ENCODE peak calls at places on chromosomes 16 and 17, in eight cellular contexts. One of them, this sample, is unnamed.

GRCh38 chr17:77830816-77831490 is 127.5 kb upstream of the TNRC6C start:
- DNase-seq in right lobe of liver: peak
- DNase-seq in CD4-positive, alpha-beta memory T cell: no peak
- DNase-seq in kidney: no peak
- DNase-seq in CD8-positive, alpha-beta T cell: no peak
- DNase-seq in HCT116: no peak
- DNase-seq in GM23248: no peak
- DNase-seq in neuronal stem cell: no peak
- DNase-seq in this sample: no peak

GRCh38 chr16:58615280-58615679 is 14.3 kb downstream of the CNOT1 start:
- DNase-seq in right lobe of liver: no peak
- DNase-seq in CD4-positive, alpha-beta memory T cell: no peak
- DNase-seq in kidney: no peak
- DNase-seq in CD8-positive, alpha-beta T cell: no peak
- DNase-seq in HCT116: no peak
- DNase-seq in GM23248: peak
- DNase-seq in neuronal stem cell: no peak
- DNase-seq in this sample: no peak

GRCh38 chr17:38421871-38422819 is 6.1 kb upstream of the ARHGAP23 start:
- DNase-seq in right lobe of liver: no peak
- DNase-seq in CD4-positive, alpha-beta memory T cell: no peak
- DNase-seq in kidney: no peak
- DNase-seq in CD8-positive, alpha-beta T cell: no peak
- DNase-seq in HCT116: no peak
- DNase-seq in GM23248: peak
- DNase-seq in neuronal stem cell: no peak
- DNase-seq in this sample: no peak

GRCh38 chr16:57316390-57317017 is 32.0 kb upstream of the PLLP start:
- DNase-seq in right lobe of liver: no peak
- DNase-seq in CD4-positive, alpha-beta memory T cell: no peak
- DNase-seq in kidney: no peak
- DNase-seq in CD8-positive, alpha-beta T cell: no peak
- DNase-seq in HCT116: peak
- DNase-seq in GM23248: peak
- DNase-seq in neuronal stem cell: no peak
- DNase-seq in this sample: no peak

GRCh38 chr16:47611042-47611441 is 149.9 kb downstream of the PHKB start:
- DNase-seq in right lobe of liver: no peak
- DNase-seq in CD4-positive, alpha-beta memory T cell: no peak
- DNase-seq in kidney: no peak
- DNase-seq in CD8-positive, alpha-beta T cell: no peak
- DNase-seq in HCT116: no peak
- DNase-seq in GM23248: no peak
- DNase-seq in neuronal stem cell: no peak
- DNase-seq in this sample: no peak

GRCh38 chr16:57540906-57541753 is 1.3 kb upstream of the ADGRG5 start:
- DNase-seq in right lobe of liver: peak
- DNase-seq in CD4-positive, alpha-beta memory T cell: no peak
- DNase-seq in kidney: peak
- DNase-seq in CD8-positive, alpha-beta T cell: no peak
- DNase-seq in HCT116: no peak
- DNase-seq in GM23248: no peak
- DNase-seq in neuronal stem cell: no peak
- DNase-seq in this sample: no peak

GRCh38 chr16:22284637-22285515 is 12.3 kb upstream of the POLR3E start:
- DNase-seq in right lobe of liver: no peak
- DNase-seq in CD4-positive, alpha-beta memory T cell: no peak
- DNase-seq in kidney: peak
- DNase-seq in CD8-positive, alpha-beta T cell: no peak
- DNase-seq in HCT116: no peak
- DNase-seq in GM23248: peak
- DNase-seq in neuronal stem cell: no peak
- DNase-seq in this sample: no peak

GRCh38 chr16:20760346-20760745 is 3.5 kb upstream of the ACSM3 start:
- DNase-seq in right lobe of liver: no peak
- DNase-seq in CD4-positive, alpha-beta memory T cell: no peak
- DNase-seq in kidney: no peak
- DNase-seq in CD8-positive, alpha-beta T cell: no peak
- DNase-seq in HCT116: no peak
- DNase-seq in GM23248: no peak
- DNase-seq in neuronal stem cell: no peak
- DNase-seq in this sample: no peak

GRCh38 chr16:71311553-71312158 is 22.5 kb upstream of the CMTR2 start:
- DNase-seq in right lobe of liver: no peak
- DNase-seq in CD4-positive, alpha-beta memory T cell: no peak
- DNase-seq in kidney: no peak
- DNase-seq in CD8-positive, alpha-beta T cell: no peak
- DNase-seq in HCT116: no peak
- DNase-seq in GM23248: peak
- DNase-seq in neuronal stem cell: peak
- DNase-seq in this sample: peak

GRCh38 chr16:89983550-89983949 is 35.0 kb downstream of the DEF8 start:
- DNase-seq in right lobe of liver: no peak
- DNase-seq in CD4-positive, alpha-beta memory T cell: no peak
- DNase-seq in kidney: no peak
- DNase-seq in CD8-positive, alpha-beta T cell: no peak
- DNase-seq in HCT116: no peak
- DNase-seq in GM23248: no peak
- DNase-seq in neuronal stem cell: no peak
- DNase-seq in this sample: no peak

GRCh38 chr17:42883802-42884553 is 16.6 kb upstream of the G6PC1 start:
- DNase-seq in right lobe of liver: no peak
- DNase-seq in CD4-positive, alpha-beta memory T cell: no peak
- DNase-seq in kidney: peak
- DNase-seq in CD8-positive, alpha-beta T cell: no peak
- DNase-seq in HCT116: no peak
- DNase-seq in GM23248: no peak
- DNase-seq in neuronal stem cell: no peak
- DNase-seq in this sample: no peak

GRCh38 chr16:28873543-28874201 is 4.6 kb upstream of the ATP2A1 start:
- DNase-seq in right lobe of liver: no peak
- DNase-seq in CD4-positive, alpha-beta memory T cell: no peak
- DNase-seq in kidney: no peak
- DNase-seq in CD8-positive, alpha-beta T cell: peak
- DNase-seq in HCT116: no peak
- DNase-seq in GM23248: peak
- DNase-seq in neuronal stem cell: no peak
- DNase-seq in this sample: peak

GRCh38 chr17:28384281-28385036 is 13.0 kb downstream of the SARM1 start:
- DNase-seq in right lobe of liver: peak
- DNase-seq in CD4-positive, alpha-beta memory T cell: peak
- DNase-seq in kidney: peak
- DNase-seq in CD8-positive, alpha-beta T cell: peak
- DNase-seq in HCT116: no peak
- DNase-seq in GM23248: peak
- DNase-seq in neuronal stem cell: no peak
- DNase-seq in this sample: peak

GRCh38 chr16:4193920-4194319 is 48.0 kb downstream of the SRL start:
- DNase-seq in right lobe of liver: peak
- DNase-seq in CD4-positive, alpha-beta memory T cell: no peak
- DNase-seq in kidney: no peak
- DNase-seq in CD8-positive, alpha-beta T cell: no peak
- DNase-seq in HCT116: no peak
- DNase-seq in GM23248: no peak
- DNase-seq in neuronal stem cell: no peak
- DNase-seq in this sample: no peak

DNA sequence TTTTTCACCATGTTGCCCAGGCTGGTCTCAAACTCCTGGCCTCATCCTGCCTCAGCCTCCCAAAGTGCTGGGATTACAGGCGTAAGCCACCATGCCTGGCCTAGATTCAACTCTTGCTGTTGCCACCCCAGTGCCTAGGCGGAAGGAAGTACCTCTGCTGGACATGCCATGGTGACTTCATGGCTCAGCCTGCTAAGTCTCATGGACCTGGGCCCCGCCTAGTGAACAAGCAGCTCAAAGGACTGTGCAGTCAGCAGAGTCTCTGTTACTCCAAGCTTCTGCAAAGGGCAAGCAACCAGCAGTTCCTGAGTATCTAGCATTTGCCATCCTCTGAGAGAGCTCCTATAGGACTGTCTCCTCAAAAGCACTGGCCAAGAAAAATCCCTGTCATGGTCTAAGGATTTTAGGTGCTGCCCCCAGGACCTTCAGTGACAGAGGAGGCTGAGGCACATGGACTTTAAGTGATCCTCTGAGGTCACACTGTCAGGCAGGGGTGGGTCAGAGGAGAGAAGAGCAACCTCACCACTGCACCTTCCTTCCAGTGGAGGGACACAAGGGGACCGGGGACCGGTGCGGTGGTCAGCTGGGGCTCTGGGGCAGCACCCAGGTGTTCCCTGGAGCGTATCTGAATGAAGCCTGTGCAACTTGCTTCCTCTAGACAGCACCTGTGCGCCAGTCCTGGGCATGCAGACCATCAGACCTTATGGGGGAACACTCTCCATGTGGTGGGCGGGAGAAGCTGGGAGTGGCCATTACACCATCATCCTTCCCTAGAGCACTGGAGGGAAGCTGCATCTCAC is 71.3 kb downstream of the IL21R start:
- DNase-seq in right lobe of liver: no peak
- DNase-seq in CD4-positive, alpha-beta memory T cell: no peak
- DNase-seq in kidney: peak
- DNase-seq in CD8-positive, alpha-beta T cell: no peak
- DNase-seq in HCT116: no peak
- DNase-seq in GM23248: no peak
- DNase-seq in neuronal stem cell: no peak
- DNase-seq in this sample: no peak
- H3K27ac ChIP-seq in right lobe of liver: no peak
- H3K27ac ChIP-seq in CD4-positive, alpha-beta memory T cell: no peak
- H3K27ac ChIP-seq in kidney: no peak
- H3K27ac ChIP-seq in CD8-positive, alpha-beta T cell: no peak
- H3K27ac ChIP-seq in HCT116: no peak
- H3K27ac ChIP-seq in GM23248: no peak
- H3K27ac ChIP-seq in neuronal stem cell: no peak
- H3K27ac ChIP-seq in this sample: no peak

DNA sequence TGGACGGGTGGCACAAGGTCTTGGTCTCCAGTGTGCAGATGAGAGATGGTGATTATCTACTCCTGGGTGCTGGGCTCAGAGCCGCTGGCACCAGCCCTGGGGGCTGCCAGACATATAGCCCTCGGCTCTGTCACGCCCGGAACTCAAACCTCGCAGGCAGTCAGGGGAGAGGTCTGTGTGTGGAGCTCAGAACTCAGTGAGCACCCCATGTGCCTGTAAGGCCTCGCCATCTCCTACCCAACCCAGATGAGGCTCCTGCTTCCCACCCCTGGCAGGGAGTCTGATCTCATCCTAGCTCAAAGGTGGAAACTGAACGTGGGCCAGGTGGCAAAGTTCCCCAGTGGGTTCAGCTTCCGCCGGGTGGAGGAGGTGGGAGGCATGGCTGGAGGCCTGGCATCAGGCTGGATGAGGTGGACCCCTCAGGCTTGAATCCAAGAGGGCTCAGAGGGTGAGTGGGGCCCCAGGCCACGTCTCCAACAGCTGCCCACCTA is 22.6 kb upstream of the NPTX1 start:
- DNase-seq in right lobe of liver: no peak
- DNase-seq in CD4-positive, alpha-beta memory T cell: no peak
- DNase-seq in kidney: no peak
- DNase-seq in CD8-positive, alpha-beta T cell: no peak
- DNase-seq in HCT116: no peak
- DNase-seq in GM23248: no peak
- DNase-seq in neuronal stem cell: no peak
- DNase-seq in this sample: no peak
- H3K27ac ChIP-seq in right lobe of liver: no peak
- H3K27ac ChIP-seq in CD4-positive, alpha-beta memory T cell: no peak
- H3K27ac ChIP-seq in kidney: no peak
- H3K27ac ChIP-seq in CD8-positive, alpha-beta T cell: no peak
- H3K27ac ChIP-seq in HCT116: no peak
- H3K27ac ChIP-seq in GM23248: peak
- H3K27ac ChIP-seq in neuronal stem cell: no peak
- H3K27ac ChIP-seq in this sample: no peak

GRCh38 chr17:69144621-69145255 is 3.0 kb upstream of the ABCA6 start:
- DNase-seq in right lobe of liver: no peak
- DNase-seq in CD4-positive, alpha-beta memory T cell: no peak
- DNase-seq in kidney: no peak
- DNase-seq in CD8-positive, alpha-beta T cell: no peak
- DNase-seq in HCT116: no peak
- DNase-seq in GM23248: no peak
- DNase-seq in neuronal stem cell: no peak
- DNase-seq in this sample: no peak
- H3K27ac ChIP-seq in right lobe of liver: peak
- H3K27ac ChIP-seq in CD4-positive, alpha-beta memory T cell: no peak
- H3K27ac ChIP-seq in kidney: no peak
- H3K27ac ChIP-seq in CD8-positive, alpha-beta T cell: no peak
- H3K27ac ChIP-seq in HCT116: no peak
- H3K27ac ChIP-seq in GM23248: no peak
- H3K27ac ChIP-seq in neuronal stem cell: no peak
- H3K27ac ChIP-seq in this sample: no peak

GRCh38 chr16:86492267-86492960 is 17.9 kb upstream of the FOXF1 start:
- DNase-seq in right lobe of liver: no peak
- DNase-seq in CD4-positive, alpha-beta memory T cell: no peak
- DNase-seq in kidney: no peak
- DNase-seq in CD8-positive, alpha-beta T cell: no peak
- DNase-seq in HCT116: no peak
- DNase-seq in GM23248: no peak
- DNase-seq in neuronal stem cell: no peak
- DNase-seq in this sample: no peak

GRCh38 chr16:86494565-86495356 is 15.6 kb upstream of the FOXF1 start:
- DNase-seq in right lobe of liver: peak
- DNase-seq in CD4-positive, alpha-beta memory T cell: peak
- DNase-seq in kidney: no peak
- DNase-seq in CD8-positive, alpha-beta T cell: no peak
- DNase-seq in HCT116: no peak
- DNase-seq in GM23248: no peak
- DNase-seq in neuronal stem cell: no peak
- DNase-seq in this sample: no peak

GRCh38 chr16:86491643-86492030 is 18.7 kb upstream of the FOXF1 start:
- DNase-seq in right lobe of liver: no peak
- DNase-seq in CD4-positive, alpha-beta memory T cell: no peak
- DNase-seq in kidney: no peak
- DNase-seq in CD8-positive, alpha-beta T cell: no peak
- DNase-seq in HCT116: no peak
- DNase-seq in GM23248: no peak
- DNase-seq in neuronal stem cell: no peak
- DNase-seq in this sample: no peak

GRCh38 chr16:86494039-86494564 is 16.2 kb upstream of the FOXF1 start:
- DNase-seq in right lobe of liver: peak
- DNase-seq in CD4-positive, alpha-beta memory T cell: no peak
- DNase-seq in kidney: no peak
- DNase-seq in CD8-positive, alpha-beta T cell: no peak
- DNase-seq in HCT116: no peak
- DNase-seq in GM23248: no peak
- DNase-seq in neuronal stem cell: no peak
- DNase-seq in this sample: no peak

DNA sequence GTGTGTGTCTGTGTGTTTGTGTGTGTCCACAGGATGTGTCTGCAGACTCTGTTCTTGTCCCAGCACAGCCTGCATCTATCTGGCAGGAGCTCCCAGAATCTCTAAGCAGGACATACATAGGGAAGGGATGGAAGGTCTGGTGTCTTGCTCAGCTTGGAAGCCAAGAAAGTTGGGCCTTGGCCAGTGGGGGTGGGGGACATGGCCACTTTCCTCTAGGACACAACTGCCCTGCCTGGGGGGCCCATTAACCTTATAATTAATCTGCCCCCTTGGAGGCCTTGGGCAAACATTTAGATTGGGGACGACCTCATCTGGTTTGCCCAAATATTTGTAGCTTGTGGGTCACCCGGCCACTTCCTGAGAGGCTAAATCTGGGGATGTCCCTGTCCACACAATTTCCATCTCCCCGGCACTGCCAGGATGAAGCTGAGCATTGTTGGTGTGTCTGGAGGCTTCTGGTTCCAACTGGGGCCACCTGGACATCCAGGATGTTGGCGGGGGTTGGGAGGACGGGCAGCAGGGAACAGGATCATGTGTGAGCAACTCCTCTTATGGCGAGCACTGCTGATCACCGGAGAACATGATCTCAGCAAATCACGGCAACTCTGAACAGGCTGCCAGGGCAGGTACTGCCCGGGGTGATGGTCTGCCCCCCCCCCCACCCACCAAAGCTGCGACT is 17.2 kb upstream of the FOXF1 start:
- DNase-seq in right lobe of liver: no peak
- DNase-seq in CD4-positive, alpha-beta memory T cell: peak
- DNase-seq in kidney: no peak
- DNase-seq in CD8-positive, alpha-beta T cell: no peak
- DNase-seq in HCT116: no peak
- DNase-seq in GM23248: no peak
- DNase-seq in neuronal stem cell: no peak
- DNase-seq in this sample: no peak
- H3K27ac ChIP-seq in right lobe of liver: no peak
- H3K27ac ChIP-seq in CD4-positive, alpha-beta memory T cell: no peak
- H3K27ac ChIP-seq in kidney: no peak
- H3K27ac ChIP-seq in CD8-positive, alpha-beta T cell: no peak
- H3K27ac ChIP-seq in HCT116: no peak
- H3K27ac ChIP-seq in GM23248: no peak
- H3K27ac ChIP-seq in neuronal stem cell: no peak
- H3K27ac ChIP-seq in this sample: no peak